ENCODE peak calls at places on chromosomes 16 and 17, in seven cellular contexts. F is Peyer's patch, I is uterus, V is keratinocyte, T is mucosa of descending colon, G is Caco-2, B is psoas muscle. Y is an unnamed sample.

GRCh38 chr16:85202631-85203461 is 90.6 kb upstream of the CIBAR2 start:
- DNase-seq in F (no peak), I (peak; percentile 90), V (no peak), T (peak; percentile 78), G (no peak), B (peak; percentile 92), Y (peak; percentile 44)

GRCh38 chr16:25135239-25135878 is 23.8 kb downstream of the LCMT1 start:
- DNase-seq in F (no peak), I (no peak), V (no peak), T (no peak), G (no peak), B (no peak), Y (no peak)

GRCh38 chr17:77349976-77350830 is 209.4 kb downstream of the SEC14L1 start:
- DNase-seq in F (no peak), I (no peak), V (no peak), T (no peak), G (no peak), B (no peak), Y (no peak)

GRCh38 chr17:31533546-31534155 is 142.2 kb downstream of the RAB11FIP4 start:
- DNase-seq in F (no peak), I (no peak), V (peak; percentile 42), T (no peak), G (no peak), B (no peak), Y (no peak)

GRCh38 chr16:47258874-47259461 is 115.2 kb upstream of the NETO2 start:
- DNase-seq in F (no peak), I (no peak), V (no peak), T (no peak), G (no peak), B (no peak), Y (no peak)

GRCh38 chr16:49452568-49452967 is 79.0 kb downstream of the C16orf78 start:
- DNase-seq in F (no peak), I (no peak), V (no peak), T (no peak), G (peak; percentile 23), B (peak; percentile 39), Y (no peak)

GRCh38 chr16:72561-73537 is at the start of gene RHBDF1:
- DNase-seq in F (peak; percentile 78), I (peak; percentile 52), V (no peak), T (peak; percentile 77), G (peak; percentile 61), B (peak; percentile 82), Y (no peak)

GRCh38 chr17:27466748-27467375 is 10.6 kb downstream of the KSR1 start:
- DNase-seq in F (no peak), I (no peak), V (no peak), T (no peak), G (no peak), B (no peak), Y (no peak)

GRCh38 chr17:68247445-68248198 is at the start of gene AMZ2:
- DNase-seq in F (peak; percentile 98), I (peak; percentile 90), V (peak; percentile 67), T (peak; percentile 97), G (peak; percentile 93), B (peak; percentile 98), Y (peak; percentile 92)

GRCh38 chr16:14309906-14310305 is 238.8 kb downstream of the MRTFB start:
- DNase-seq in F (no peak), I (no peak), V (peak; percentile 91), T (no peak), G (no peak), B (peak; percentile 60), Y (peak; percentile 45)

GRCh38 chr16:13935408-13935807 is 15.5 kb downstream of the ERCC4 start:
- DNase-seq in F (no peak), I (no peak), V (no peak), T (no peak), G (no peak), B (no peak), Y (no peak)

GRCh38 chr17:57819867-57820266 is 30.0 kb downstream of the MRPS23 start:
- DNase-seq in F (no peak), I (no peak), V (no peak), T (no peak), G (no peak), B (no peak), Y (no peak)

GRCh38 chr16:69463876-69464275 is 39.5 kb downstream of the CYB5B start:
- DNase-seq in F (no peak), I (no peak), V (no peak), T (no peak), G (no peak), B (no peak), Y (no peak)

GRCh38 chr16:11128211-11129123 is 127.5 kb downstream of the SOCS1 start:
- DNase-seq in F (no peak), I (peak; percentile 72), V (no peak), T (no peak), G (no peak), B (no peak), Y (no peak)

GRCh38 chr16:2535644-2536021 is 2.2 kb upstream of the PDPK1 start:
- DNase-seq in F (peak; percentile 50), I (peak; percentile 57), V (no peak), T (peak; percentile 64), G (no peak), B (peak; percentile 75), Y (peak; percentile 51)

GRCh38 chr16:27588052-27588451 is 38.1 kb downstream of the KATNIP start:
- DNase-seq in F (no peak), I (no peak), V (no peak), T (no peak), G (no peak), B (no peak), Y (no peak)

GRCh38 chr17:74599531-74599939 is 7.5 kb upstream of the CD300LD start:
- DNase-seq in F (no peak), I (no peak), V (no peak), T (no peak), G (no peak), B (no peak), Y (no peak)

GRCh38 chr16:81004646-81005353 is 1.9 kb downstream of the CMC2 start:
- DNase-seq in F (no peak), I (peak; percentile 24), V (peak; percentile 15), T (no peak), G (no peak), B (no peak), Y (no peak)

DNA sequence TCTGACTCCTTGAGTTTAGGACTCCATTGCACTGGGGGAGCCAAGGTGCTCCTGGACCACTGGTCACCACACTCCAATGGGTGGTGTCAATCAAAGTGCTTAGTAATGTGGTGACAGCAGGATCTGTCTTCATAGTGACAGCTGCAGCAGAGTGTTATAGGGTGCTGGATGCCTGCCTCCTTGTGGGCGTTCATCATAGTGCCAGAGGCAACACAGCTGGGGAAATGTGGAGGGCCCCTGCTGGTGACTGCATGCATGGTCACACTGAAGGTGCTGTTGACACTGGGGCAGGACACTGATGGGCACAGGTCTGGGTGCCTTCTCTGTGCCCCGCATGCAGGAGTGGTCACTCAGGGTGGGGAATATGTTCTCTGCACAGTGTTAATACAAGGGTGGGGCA is 177.5 kb upstream of the CDH8 start:
- DNase-seq in F (no peak), I (no peak), V (no peak), T (peak; percentile 14), G (peak; percentile 31), B (no peak), Y (no peak)
- TF ChIP-seq CTCF in F (no peak), I (no peak), V (peak; percentile 53), T (no peak), G (peak; percentile 63), B (no peak), Y (no peak)

DNA sequence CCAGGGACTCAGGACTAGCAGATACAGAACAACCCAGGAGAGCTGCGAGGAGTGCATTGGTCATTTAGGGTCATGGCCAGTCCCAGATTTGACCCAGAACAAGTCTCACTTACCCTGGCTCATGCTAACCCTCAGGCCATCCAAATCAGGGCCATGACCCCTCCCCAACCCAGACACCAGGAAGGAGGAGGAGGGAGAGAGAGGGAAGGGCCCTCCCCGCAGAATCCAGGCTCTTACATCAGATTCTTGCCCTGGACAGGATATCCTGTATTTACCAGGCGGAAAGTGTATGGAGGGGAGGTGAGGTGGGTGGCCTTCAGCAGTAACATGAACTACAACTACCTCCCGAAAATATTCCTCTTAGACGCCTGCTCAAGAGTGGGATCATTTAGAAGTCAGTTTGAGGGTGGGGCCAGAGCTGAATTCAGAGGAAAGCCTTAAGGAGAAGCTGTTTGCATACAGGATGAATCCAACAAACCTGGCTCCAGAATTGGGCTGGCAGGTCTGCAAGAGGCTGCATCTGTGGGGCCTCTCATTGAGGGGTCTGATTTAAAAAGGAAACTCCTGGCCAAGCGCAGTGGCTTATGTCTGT is 2.1 kb downstream of the VAT1 start:
- DNase-seq in F (no peak), I (no peak), V (no peak), T (no peak), G (no peak), B (no peak), Y (no peak)
- H3K4me1 ChIP-seq in F (peaks cover 52% of the 10 kb centered on the region), I (peaks cover 11% of the 10 kb centered on the region), V (peaks cover 14% of the 10 kb centered on the region), T (peaks cover 24% of the 10 kb centered on the region), G (peaks cover 9% of the 10 kb centered on the region), B (peaks cover 15% of the 10 kb centered on the region), Y (peaks cover 27% of the 10 kb centered on the region)

GRCh38 chr17:11803226-11803625 is 194.0 kb downstream of the ZNF18 start:
- DNase-seq in F (no peak), I (no peak), V (no peak), T (no peak), G (no peak), B (no peak), Y (no peak)
- TF ChIP-seq CTCF in F (no peak), I (no peak), V (no peak), T (no peak), G (no peak), B (no peak), Y (no peak)

GRCh38 chr17:78378225-78379133 is at the start of gene PGS1:
- DNase-seq in F (peak; percentile 87), I (peak; percentile 70), V (no peak), T (peak; percentile 89), G (peak; percentile 75), B (peak; percentile 91), Y (peak; percentile 55)
- H3K4me1 ChIP-seq in F (peaks cover 45% of the 10 kb centered on the region), I (peaks cover 25% of the 10 kb centered on the region), V (peaks cover 48% of the 10 kb centered on the region), T (peaks cover 36% of the 10 kb centered on the region), G (peaks cover 43% of the 10 kb centered on the region), B (peaks cover 45% of the 10 kb centered on the region), Y (peaks cover 36% of the 10 kb centered on the region)

GRCh38 chr16:86883583-86884188 is 305.3 kb downstream of the FOXL1 start:
- DNase-seq in F (no peak), I (no peak), V (no peak), T (no peak), G (peak; percentile 16), B (no peak), Y (no peak)
- TF ChIP-seq CTCF in F (no peak), I (no peak), V (no peak), T (no peak), G (no peak), B (no peak), Y (no peak)

DNA sequence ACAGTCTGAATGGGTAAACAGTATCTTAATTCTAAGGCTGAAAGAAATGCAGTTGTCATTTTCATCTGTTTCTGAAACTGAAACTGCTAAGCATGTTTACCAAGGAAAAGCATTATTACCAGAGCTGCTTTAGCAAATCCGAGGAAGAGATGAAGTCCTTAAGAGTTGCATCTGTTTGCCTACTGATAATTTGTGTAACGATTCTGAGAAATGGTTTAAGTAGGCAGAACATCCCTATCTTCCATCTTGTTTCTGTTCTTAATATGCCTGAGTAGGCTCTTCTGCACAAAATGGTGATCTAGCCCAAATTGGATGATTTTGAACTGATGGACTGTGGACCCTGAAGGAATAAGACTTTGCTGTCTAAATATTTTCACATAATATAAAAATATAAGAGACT is 34.9 kb downstream of the NUP93 start:
- DNase-seq in F (no peak), I (no peak), V (no peak), T (no peak), G (no peak), B (no peak), Y (no peak)
- H3K4me1 ChIP-seq in F (no peaks in the 10 kb centered on the region), I (no peaks in the 10 kb centered on the region), V (no peaks in the 10 kb centered on the region), T (peaks cover 9% of the 10 kb centered on the region), G (no peaks in the 10 kb centered on the region), B (no peaks in the 10 kb centered on the region), Y (peaks cover 11% of the 10 kb centered on the region)

Y was measured in gastrocnemius medialis.